ENCODE peak calls at places on chromosomes 2 and 18, in eight cellular contexts. A is brain microvascular endothelial cell, K is Peyer's patch, C is cardiac muscle cell, U is PC-9, R is GM12864, Q is upper lobe of right lung, H is fibroblast of pulmonary artery. Z is an unnamed sample.

GRCh38 chr2:172253190-172254052 is 150.7 kb upstream of the DLX2 start:
- DNase-seq in U (peak), R (peak), C (no peak), H (peak), K (no peak), Q (no peak), A (peak), Z (peak)

GRCh38 chr18:61893304-61893970 is 630 bp upstream of the RNF152 start:
- DNase-seq in A (peak), C (peak), R (no peak), H (peak), K (no peak), U (no peak), Q (peak), Z (peak)

GRCh38 chr2:219385958-219386520 is 1.7 kb downstream of the DNPEP start:
- DNase-seq in R (no peak), A (no peak), H (no peak), U (no peak), Q (peak), C (no peak), K (no peak), Z (no peak)

GRCh38 chr2:42249887-42250286 is 80.7 kb downstream of the EML4 start:
- DNase-seq in H (no peak), R (no peak), A (no peak), C (peak), K (no peak), Q (no peak), U (peak), Z (peak)

GRCh38 chr2:188170356-188170755 is 121.3 kb upstream of the GULP1 start:
- DNase-seq in C (no peak), H (no peak), Q (no peak), K (no peak), U (no peak), R (no peak), A (no peak), Z (no peak)

GRCh38 chr2:133602538-133602937 is 34.3 kb upstream of the NCKAP5 start:
- DNase-seq in H (no peak), C (no peak), A (no peak), U (no peak), Q (no peak), R (no peak), K (no peak), Z (no peak)

GRCh38 chr2:197286805-197287595 is 23.6 kb downstream of the ANKRD44 start:
- DNase-seq in A (peak), Q (no peak), K (peak), C (no peak), R (no peak), U (peak), H (peak), Z (peak)

GRCh38 chr2:12326449-12327190 is 390.1 kb upstream of the TRIB2 start:
- DNase-seq in C (peak), H (no peak), R (no peak), K (peak), U (no peak), A (no peak), Q (no peak), Z (no peak)

GRCh38 chr2:70959851-70960832 is 18.3 kb upstream of the ANKRD53 start:
- DNase-seq in C (no peak), A (no peak), Q (peak), K (no peak), R (no peak), H (no peak), U (no peak), Z (no peak)

GRCh38 chr2:171431677-171432167 is 2.1 kb downstream of the METTL8 start:
- DNase-seq in K (no peak), R (no peak), A (no peak), Q (no peak), H (no peak), C (no peak), U (no peak), Z (no peak)

GRCh38 chr2:15666776-15667578 is 75.3 kb downstream of the DDX1 start:
- DNase-seq in R (no peak), A (no peak), C (peak), H (no peak), K (no peak), U (no peak), Q (no peak), Z (no peak)

GRCh38 chr2:128276878-128277675 is 41.6 kb downstream of the HS6ST1 start:
- DNase-seq in H (no peak), Q (peak), R (no peak), A (no peak), C (no peak), K (no peak), U (no peak), Z (peak)

GRCh38 chr2:193929131-193929530 is 1727.9 kb upstream of the SLC39A10 start:
- DNase-seq in H (peak), R (no peak), U (no peak), C (no peak), A (no peak), K (no peak), Q (no peak), Z (no peak)

GRCh38 chr2:70886541-70886987 is 49.1 kb upstream of the ATP6V1B1 start:
- DNase-seq in K (no peak), A (no peak), U (no peak), C (no peak), R (no peak), H (no peak), Q (peak), Z (no peak)

GRCh38 chr2:17539596-17539992 is 902 bp upstream of the VSNL1 start:
- DNase-seq in R (no peak), H (peak), K (no peak), U (no peak), C (peak), Q (no peak), A (no peak), Z (peak)

GRCh38 chr2:128732976-128733431 is 414.3 kb upstream of the HS6ST1 start:
- DNase-seq in K (no peak), H (peak), R (no peak), C (no peak), Q (no peak), A (peak), U (no peak), Z (peak)

GRCh38 chr2:236731767-236732580 is 162.3 kb downstream of the ACKR3 start:
- DNase-seq in C (no peak), R (no peak), Q (no peak), A (no peak), K (no peak), H (peak), U (peak), Z (peak)

GRCh38 chr18:79361766-79362522 is 33.8 kb upstream of the NFATC1 start:
- DNase-seq in C (no peak), U (no peak), H (peak), A (peak), K (no peak), R (no peak), Q (no peak), Z (peak)

GRCh38 chr2:176161817-176162626 is 4.9 kb downstream of the HOXD3 start:
- DNase-seq in K (no peak), C (no peak), R (no peak), H (peak), U (no peak), A (no peak), Q (no peak), Z (peak)

GRCh38 chr18:28176933-28177827 is at the start of gene CDH2:
- DNase-seq in Q (peak), H (peak), K (no peak), C (peak), R (no peak), A (peak), U (no peak), Z (peak)

GRCh38 chr18:1014951-1015627 is 110.4 kb downstream of the ADCYAP1 start:
- DNase-seq in K (no peak), R (no peak), H (peak), C (peak), U (no peak), Q (no peak), A (no peak), Z (peak)

GRCh38 chr2:46335404-46335965 is 38.3 kb downstream of the EPAS1 start:
- DNase-seq in U (no peak), R (no peak), K (no peak), Q (peak), C (peak), H (peak), A (peak), Z (peak)

GRCh38 chr18:38751897-38752296 is 1186.3 kb upstream of the CELF4 start:
- DNase-seq in U (no peak), K (no peak), Q (no peak), A (no peak), C (peak), H (no peak), R (peak), Z (no peak)

GRCh38 chr2:31219131-31219969 is 2.0 kb upstream of the CAPN14 start:
- DNase-seq in K (peak), R (peak), A (no peak), U (no peak), H (no peak), Q (no peak), C (no peak), Z (no peak)

GRCh38 chr2:69138793-69139510 is 126.0 kb downstream of the ANTXR1 start:
- DNase-seq in R (no peak), A (peak), Q (no peak), K (no peak), C (no peak), U (peak), H (peak), Z (peak)

GRCh38 chr2:142920579-142920978 is 43.1 kb downstream of the KYNU start:
- DNase-seq in H (no peak), K (no peak), Q (no peak), U (no peak), C (no peak), R (no peak), A (no peak), Z (no peak)

GRCh38 chr2:145846986-145847385 is 1327.1 kb upstream of the ZEB2 start:
- DNase-seq in H (peak), Q (no peak), K (no peak), C (no peak), A (no peak), R (no peak), U (no peak), Z (peak)

GRCh38 chr18:46755315-46756171 is 1.3 kb downstream of the ST8SIA5 start:
- DNase-seq in H (no peak), K (no peak), U (peak), C (no peak), Q (no peak), A (no peak), R (no peak), Z (no peak)

GRCh38 chr2:10267551-10268465 is 34.9 kb upstream of the HPCAL1 start:
- DNase-seq in R (no peak), Q (peak), K (no peak), H (no peak), U (no peak), A (no peak), C (no peak), Z (no peak)

GRCh38 chr2:8500124-8501054 is 181.5 kb upstream of the ID2 start:
- DNase-seq in Q (peak), R (no peak), C (no peak), K (no peak), U (no peak), A (no peak), H (peak), Z (no peak)

GRCh38 chr2:105328281-105329196 is 996 bp downstream of the TGFBRAP1 start:
- DNase-seq in Q (peak), H (peak), C (no peak), K (peak), A (no peak), R (no peak), U (no peak), Z (no peak)

GRCh38 chr18:58802959-58803358 is 61.7 kb upstream of the ZNF532 start:
- DNase-seq in H (no peak), U (no peak), Q (no peak), R (no peak), C (no peak), K (no peak), A (no peak), Z (no peak)

DNA sequence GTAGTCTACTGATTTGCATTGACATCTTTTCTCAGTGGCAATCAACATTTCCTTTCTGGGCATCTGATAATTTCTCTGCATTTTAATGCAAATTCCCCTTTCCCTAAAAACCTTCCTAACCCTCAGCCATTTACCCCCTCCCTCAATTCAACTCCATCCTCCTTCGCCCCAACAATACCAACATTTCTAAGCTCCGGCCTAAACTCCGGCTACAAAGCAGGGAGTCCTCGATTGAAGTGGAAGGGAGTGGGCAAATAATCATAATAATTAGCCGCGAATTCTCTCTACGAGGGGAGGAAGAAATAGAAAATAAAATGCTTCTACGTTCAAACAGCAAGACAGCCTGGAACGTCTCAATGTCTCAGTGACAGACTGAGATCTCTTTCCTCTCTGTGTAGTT is 4.6 kb downstream of the BCL11A start:
- DNase-seq in U (no peak), K (no peak), R (no peak), A (no peak), C (no peak), H (no peak), Q (no peak), Z (no peak)
- H3K4me3 ChIP-seq in U (no peak), K (peak), R (peak), A (peak), C (peak), H (peak), Q (peak), Z (peak)

GRCh38 chr18:5066380-5066977 is 130.6 kb downstream of the AKAIN1 start:
- DNase-seq in R (no peak), Q (no peak), H (no peak), C (no peak), K (no peak), A (no peak), U (no peak), Z (no peak)
- TF ChIP-seq CTCF in R (peak), Q (peak), H (no peak), C (no peak), K (peak), A (no peak), U (peak), Z (peak)

DNA sequence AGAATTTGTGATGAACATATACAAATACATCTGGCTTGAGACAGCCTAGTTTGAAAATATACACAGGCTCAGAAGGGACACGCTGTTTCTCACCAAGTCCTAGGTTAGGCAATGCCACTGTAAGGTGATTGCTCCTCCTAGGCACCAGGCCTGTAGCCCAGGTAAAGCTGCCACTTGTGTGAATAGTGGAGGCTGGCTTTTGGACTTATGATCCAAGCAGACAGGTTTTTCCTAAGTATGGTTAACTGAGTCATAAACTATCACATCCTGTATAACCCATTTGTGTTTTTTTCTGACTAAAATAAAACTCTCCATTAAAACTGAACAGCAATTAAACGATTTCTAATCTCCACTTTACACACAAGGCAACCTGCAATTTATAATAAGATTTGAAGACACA is 81.0 kb downstream of the SEMA4F start:
- DNase-seq in C (no peak), R (no peak), A (no peak), H (no peak), Q (no peak), K (no peak), U (peak), Z (no peak)
- H3K4me3 ChIP-seq in C (no peak), R (no peak), A (no peak), H (no peak), Q (no peak), K (no peak), U (no peak), Z (no peak)

GRCh38 chr18:6982398-6982797 is 135.2 kb downstream of the LAMA1 start:
- DNase-seq in H (no peak), C (no peak), A (no peak), U (no peak), K (no peak), Q (no peak), R (no peak), Z (no peak)

GRCh38 chr18:6979954-6980353 is 137.6 kb downstream of the LAMA1 start:
- DNase-seq in A (no peak), U (no peak), R (no peak), Q (no peak), C (no peak), K (no peak), H (no peak), Z (no peak)

GRCh38 chr18:6980363-6980762 is 137.2 kb downstream of the LAMA1 start:
- DNase-seq in A (no peak), R (no peak), K (no peak), Q (no peak), H (no peak), U (peak), C (no peak), Z (no peak)

GRCh38 chr18:6983366-6983765 is 134.2 kb downstream of the LAMA1 start:
- DNase-seq in Q (no peak), H (no peak), A (no peak), U (no peak), R (no peak), C (no peak), K (no peak), Z (no peak)
- TF ChIP-seq CTCF in Q (no peak), H (no peak), A (no peak), U (no peak), R (no peak), C (no peak), K (no peak), Z (no peak)